ENCODE peak calls at places on chromosomes 2 and 18, in nine cellular contexts. B is ELR; I is frontal cortex; G is tibial artery; V is SK-N-DZ; T is naive B cell; X is activated naive CD4-positive, alpha-beta T cell; P is EH; C is H9. A is an unnamed sample.

GRCh38 chr2:110755494-110756078 is 23.2 kb downstream of the ACOXL start:
- DNase-seq in C (no peak), T (peak; percentile 15), B (peak; percentile 44), V (no peak), I (no peak), G (no peak), P (peak; percentile 9), X (no peak), A (peak; percentile 12)

GRCh38 chr2:75574106-75574505 is 13.4 kb upstream of the EVA1A start:
- DNase-seq in G (no peak), I (no peak), X (no peak), P (peak; percentile 64), C (no peak), V (no peak), B (peak; percentile 55), T (no peak), A (no peak)

GRCh38 chr18:36756262-36756661 is 72.5 kb downstream of the TPGS2 start:
- DNase-seq in B (no peak), X (no peak), P (peak; percentile 79), V (no peak), G (no peak), C (no peak), I (no peak), T (no peak), A (no peak)

GRCh38 chr2:134170269-134170668 is 83.6 kb upstream of the MGAT5 start:
- DNase-seq in B (no peak), V (no peak), C (no peak), P (peak; percentile 70), T (no peak), X (no peak), G (no peak), I (no peak), A (no peak)

GRCh38 chr2:105929506-105929905 is 184.8 kb downstream of the NCK2 start:
- DNase-seq in I (no peak), T (no peak), X (peak; percentile 13), B (no peak), G (no peak), V (no peak), P (peak; percentile 5), C (no peak), A (no peak)

GRCh38 chr2:155381446-155381845 is 683.0 kb downstream of the KCNJ3 start:
- DNase-seq in G (no peak), V (no peak), I (no peak), C (no peak), T (no peak), B (no peak), X (no peak), P (no peak), A (no peak)

GRCh38 chr2:70420005-70420580 is 118.2 kb upstream of the FAM136A start:
- DNase-seq in I (no peak), C (no peak), T (no peak), G (no peak), X (no peak), V (no peak), B (no peak), P (no peak), A (no peak)

GRCh38 chr18:36688020-36688965 is 140.5 kb downstream of the TPGS2 start:
- DNase-seq in V (peak; percentile 54), P (peak; percentile 73), G (peak; percentile 79), I (peak; percentile 11), C (peak; percentile 64), T (peak; percentile 2), X (peak; percentile 2), B (peak; percentile 74), A (peak; percentile 44)

GRCh38 chr18:76679877-76680276 is 142.5 kb upstream of the ZNF236 start:
- DNase-seq in T (no peak), V (no peak), G (no peak), C (peak; percentile 69), I (no peak), B (no peak), X (no peak), P (no peak), A (no peak)